ENCODE peak calls at places on chromosomes 16 and 17, in nine cellular contexts. Z is upper lobe of right lung, H is fibroblast of lung, U is Peyer's patch, V is psoas muscle, M is endodermal cell, X is gastrocnemius medialis, B is K562, J is ovary. Q is an unnamed sample.

GRCh38 chr17:50893183-50893993 is 27.2 kb upstream of the TOB1 start:
- DNase-seq in J (no peak), X (peak), H (peak), B (no peak), Z (no peak), U (peak), M (peak), V (no peak), Q (peak)

GRCh38 chr16:79593074-79593531 is 7.4 kb downstream of the MAF start:
- DNase-seq in M (no peak), X (no peak), H (peak), U (no peak), Z (no peak), V (no peak), J (no peak), B (no peak), Q (no peak)

GRCh38 chr17:16377804-16378400 is 3.0 kb upstream of the UBB start:
- DNase-seq in X (no peak), J (no peak), Z (no peak), V (peak), M (no peak), U (no peak), H (peak), B (no peak), Q (no peak)

GRCh38 chr17:2685696-2686095 is 25.9 kb downstream of the CLUH start:
- DNase-seq in B (no peak), J (no peak), V (peak), U (no peak), M (peak), Z (peak), X (no peak), H (no peak), Q (peak)

GRCh38 chr16:11341371-11341770 is 3.9 kb upstream of the RMI2 start:
- DNase-seq in X (no peak), V (no peak), U (no peak), M (no peak), J (no peak), B (no peak), H (no peak), Z (no peak), Q (no peak)

GRCh38 chr17:82180776-82181528 is 31.7 kb downstream of the CCDC57 start:
- DNase-seq in J (no peak), B (no peak), U (no peak), V (no peak), Z (no peak), H (no peak), M (peak), X (no peak), Q (no peak)

GRCh38 chr16:48112603-48113400 is 43.0 kb downstream of the ABCC12 start:
- DNase-seq in H (no peak), V (no peak), X (no peak), J (no peak), Z (no peak), U (no peak), B (no peak), M (no peak), Q (no peak)

GRCh38 chr16:84820305-84820684 is 510 bp downstream of the CRISPLD2 start:
- DNase-seq in B (no peak), J (no peak), H (peak), M (no peak), U (no peak), V (no peak), Z (no peak), X (no peak), Q (no peak)

GRCh38 chr16:28291651-28292626 is at the start of gene SBK1:
- DNase-seq in M (peak), U (peak), J (peak), H (peak), X (peak), V (peak), B (peak), Z (peak), Q (peak)

GRCh38 chr17:17666111-17666714 is 15.0 kb upstream of the RAI1 start:
- DNase-seq in B (no peak), H (peak), V (peak), M (no peak), X (no peak), Z (no peak), U (no peak), J (no peak), Q (no peak)

GRCh38 chr16:53090591-53091507 is 36.1 kb downstream of the CHD9 start:
- DNase-seq in X (peak), V (peak), M (no peak), Z (peak), B (no peak), U (peak), H (peak), J (peak), Q (peak)

GRCh38 chr17:47267354-47267828 is 13.8 kb downstream of the ITGB3 start:
- DNase-seq in U (no peak), J (no peak), Z (no peak), X (no peak), H (peak), M (no peak), B (no peak), V (no peak), Q (no peak)

GRCh38 chr17:68777856-68778694 is 176.9 kb upstream of the FAM20A start:
- DNase-seq in B (no peak), J (no peak), Z (no peak), M (peak), X (no peak), H (no peak), V (no peak), U (no peak), Q (no peak)

GRCh38 chr16:87790278-87791023 is 24.7 kb upstream of the KLHDC4 start:
- DNase-seq in B (no peak), H (peak), Z (no peak), J (peak), U (no peak), M (no peak), V (peak), X (no peak), Q (no peak)

GRCh38 chr17:787641-788221 is 5.6 kb downstream of the MRM3 start:
- DNase-seq in M (no peak), U (no peak), Z (peak), V (no peak), J (no peak), H (no peak), X (no peak), B (no peak), Q (no peak)

GRCh38 chr16:85574672-85575475 is 38.2 kb upstream of the GSE1 start:
- DNase-seq in U (no peak), Z (no peak), J (no peak), X (no peak), M (no peak), B (no peak), V (no peak), H (no peak), Q (no peak)

GRCh38 chr17:28574536-28574935 is 2.2 kb downstream of the ALDOC start:
- DNase-seq in H (no peak), X (no peak), M (peak), Z (no peak), B (no peak), U (no peak), J (no peak), V (no peak), Q (no peak)

GRCh38 chr17:76452102-76452645 is 778 bp downstream of the UBE2O start:
- DNase-seq in U (no peak), J (no peak), B (no peak), H (no peak), V (no peak), Z (no peak), M (no peak), X (no peak), Q (no peak)

GRCh38 chr16:11396241-11397048 is 51.2 kb downstream of the RMI2 start:
- DNase-seq in U (peak), M (peak), J (peak), B (peak), V (peak), Z (peak), X (peak), H (peak), Q (peak)

GRCh38 chr16:84726670-84727467 is 27.1 kb downstream of the USP10 start:
- DNase-seq in J (no peak), V (no peak), M (no peak), X (peak), Z (peak), U (peak), B (no peak), H (no peak), Q (no peak)

GRCh38 chr16:12462690-12463646 is 340.7 kb downstream of the CPPED1 start:
- DNase-seq in B (no peak), V (no peak), U (no peak), Z (no peak), H (peak), X (no peak), M (no peak), J (no peak), Q (no peak)

GRCh38 chr16:81036751-81037350 is 1.2 kb downstream of the ATMIN start:
- DNase-seq in H (no peak), J (no peak), M (no peak), X (no peak), U (no peak), B (no peak), Z (no peak), V (no peak), Q (no peak)

GRCh38 chr16:31298958-31299357 is 39.2 kb downstream of the ITGAM start:
- DNase-seq in M (no peak), U (no peak), J (no peak), V (no peak), X (no peak), H (no peak), B (no peak), Z (no peak), Q (no peak)

GRCh38 chr17:73645050-73645871 is 1.0 kb upstream of the SDK2 start:
- DNase-seq in U (peak), H (peak), J (peak), V (peak), B (no peak), M (peak), Z (peak), X (no peak), Q (peak)

GRCh38 chr17:76260669-76261068 is 4.5 kb upstream of the UBALD2 start:
- DNase-seq in Z (no peak), U (no peak), H (no peak), J (no peak), V (peak), B (no peak), M (no peak), X (no peak), Q (no peak)

GRCh38 chr17:55443904-55444303 is 22.3 kb upstream of the MMD start:
- DNase-seq in B (no peak), M (no peak), Z (no peak), V (no peak), H (no peak), X (no peak), U (no peak), J (no peak), Q (no peak)

GRCh38 chr16:57185446-57185944 is 344 bp downstream of the PSME3IP1 start:
- DNase-seq in U (no peak), H (peak), J (peak), M (no peak), Z (no peak), B (peak), V (no peak), X (peak), Q (peak)

GRCh38 chr16:66028505-66029216 is 337.8 kb upstream of the CDH5 start:
- DNase-seq in B (no peak), U (no peak), V (no peak), Z (no peak), M (no peak), J (no peak), X (no peak), H (peak), Q (no peak)

GRCh38 chr16:106623-107324 is 28.7 kb downstream of the MPG start:
- DNase-seq in H (peak), V (no peak), U (no peak), Z (no peak), J (no peak), M (peak), B (peak), X (peak), Q (no peak)

GRCh38 chr16:85891776-85892166 is 7.2 kb upstream of the IRF8 start:
- DNase-seq in U (peak), J (no peak), B (no peak), X (no peak), V (no peak), M (peak), H (no peak), Z (no peak), Q (no peak)

GRCh38 chr17:48970224-48970623 is 1.8 kb upstream of the GIP start:
- DNase-seq in X (no peak), Z (peak), U (peak), B (peak), J (no peak), M (no peak), H (no peak), V (no peak), Q (no peak)

GRCh38 chr17:7634384-7634783 is 4.4 kb downstream of the SHBG start:
- DNase-seq in M (peak), H (peak), X (no peak), J (peak), U (no peak), B (peak), V (no peak), Z (no peak), Q (peak)

GRCh38 chr17:7631398-7632380 is 1.8 kb downstream of the SHBG start:
- DNase-seq in J (no peak), X (no peak), U (no peak), B (no peak), Z (no peak), V (no peak), H (no peak), M (no peak), Q (no peak)

GRCh38 chr17:7632492-7632894 is 2.6 kb downstream of the SHBG start:
- DNase-seq in X (no peak), J (no peak), M (peak), Z (no peak), H (peak), U (no peak), B (peak), V (no peak), Q (no peak)

GRCh38 chr17:7629939-7630571 is at the start of gene SHBG:
- DNase-seq in J (no peak), Z (no peak), X (no peak), M (peak), V (no peak), B (no peak), H (no peak), U (no peak), Q (no peak)

DNA sequence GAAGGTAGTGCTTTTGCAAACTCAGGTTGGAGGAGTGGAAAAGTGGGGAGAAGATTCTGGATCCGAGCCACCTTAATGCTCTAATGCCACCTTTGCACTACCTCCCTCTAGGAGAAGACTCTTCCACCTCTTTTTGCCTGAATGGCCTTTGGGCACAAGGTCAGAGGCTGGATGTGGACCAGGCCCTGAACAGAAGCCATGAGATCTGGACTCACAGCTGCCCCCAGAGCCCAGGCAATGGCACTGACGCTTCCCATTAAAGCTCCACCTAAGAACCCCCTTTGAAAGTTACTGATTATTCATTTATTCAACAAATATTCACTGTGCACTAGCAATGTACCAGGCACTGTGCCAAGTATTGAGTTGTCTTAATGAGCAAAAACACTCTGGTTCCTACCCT is 3.2 kb downstream of the SHBG start:
- DNase-seq in B (no peak), M (peak), V (no peak), H (no peak), U (no peak), X (no peak), J (no peak), Z (no peak), Q (no peak)
- TF ChIP-seq CTCF in B (no peak), M (no peak), V (no peak), H (no peak), U (no peak), X (no peak), J (no peak), Z (no peak), Q (no peak)

GRCh38 chr17:42803074-42803883 is 4.6 kb downstream of the CNTD1 start:
- DNase-seq in U (peak), H (peak), B (no peak), M (peak), V (no peak), X (no peak), J (no peak), Z (no peak), Q (no peak)

GRCh38 chr17:42809250-42809649 is 10.6 kb downstream of the CNTD1 start:
- DNase-seq in M (no peak), V (peak), Z (no peak), H (peak), J (peak), B (no peak), U (no peak), X (peak), Q (peak)

GRCh38 chr17:42804918-42805367 is 6.3 kb downstream of the CNTD1 start:
- DNase-seq in U (peak), J (no peak), M (no peak), Z (no peak), X (no peak), H (no peak), B (no peak), V (no peak), Q (no peak)

GRCh38 chr17:42806249-42806648 is 7.6 kb downstream of the CNTD1 start:
- DNase-seq in J (no peak), M (no peak), V (no peak), H (no peak), U (peak), Z (no peak), X (no peak), B (no peak), Q (no peak)
- H3K4me3 ChIP-seq in J (no peak), M (no peak), V (no peak), H (no peak), U (no peak), Z (no peak), X (no peak), B (no peak), Q (no peak)

GRCh38 chr17:8154608-8155152 is 2.5 kb upstream of the PER1 start:
- DNase-seq in V (no peak), Z (no peak), M (no peak), U (no peak), X (no peak), B (no peak), J (no peak), H (peak), Q (no peak)
- H3K27ac ChIP-seq in V (peak), Z (peak), M (peak), U (peak), X (peak), B (peak), J (peak), H (peak), Q (peak)

GRCh38 chr16:83070416-83071199 is 443.8 kb downstream of the CDH13 start:
- DNase-seq in X (no peak), V (no peak), J (no peak), Z (no peak), B (no peak), M (no peak), U (no peak), H (no peak), Q (no peak)
- TF ChIP-seq CTCF in X (no peak), V (no peak), J (no peak), Z (no peak), B (no peak), M (no peak), U (no peak), H (no peak), Q (no peak)